ENCODE peak calls at places on chromosome 21, in nine cellular contexts. J is uterus, N is fibroblast of lung, M is heart left ventricle, C is epithelial cell of esophagus, X is esophagus squamous epithelium, S is SK-N-SH, G is suprapubic skin, A is GM06990. H is an unnamed sample.

GRCh38 chr21:35138665-35139381 is 89.7 kb upstream of the RUNX1 start:
- DNase-seq in C (peak; percentile 93), M (no peak), J (no peak), S (no peak), N (peak; percentile 100), A (peak; percentile 22), G (no peak), X (no peak), H (no peak)

GRCh38 chr21:43739648-43740435 is 20.9 kb downstream of the PDXK start:
- DNase-seq in M (no peak), G (no peak), J (no peak), C (no peak), A (no peak), N (no peak), S (peak; percentile 53), X (no peak), H (no peak)

GRCh38 chr21:34112316-34113033 is 39.1 kb downstream of the MRPS6 start:
- DNase-seq in S (no peak), M (no peak), J (no peak), A (no peak), N (peak; percentile 55), C (no peak), X (no peak), G (no peak), H (no peak)

GRCh38 chr21:15445327-15445726 is 284.5 kb upstream of the USP25 start:
- DNase-seq in M (no peak), X (no peak), S (no peak), G (no peak), N (no peak), J (no peak), A (no peak), C (no peak), H (no peak)

GRCh38 chr21:46622226-46622625 is 13.2 kb upstream of the PRMT2 start:
- DNase-seq in X (no peak), J (no peak), S (no peak), N (no peak), A (no peak), C (no peak), G (peak; percentile 62), M (peak; percentile 46), H (no peak)

GRCh38 chr21:45539796-45540600 is 2.2 kb downstream of the SLC19A1 start:
- DNase-seq in A (peak; percentile 1), N (no peak), G (peak; percentile 48), S (no peak), J (no peak), M (peak; percentile 26), C (no peak), X (no peak), H (peak; percentile 18)

GRCh38 chr21:33587792-33588484 is 546 bp downstream of the DONSON start:
- DNase-seq in G (peak; percentile 74), N (peak; percentile 26), M (peak; percentile 48), C (peak; percentile 29), S (no peak), A (peak; percentile 63), J (peak; percentile 38), X (no peak), H (no peak)

GRCh38 chr21:17930102-17930501 is 110.9 kb upstream of the C21orf91 start:
- DNase-seq in C (no peak), S (no peak), A (no peak), J (no peak), X (no peak), G (no peak), N (no peak), M (no peak), H (no peak)

GRCh38 chr21:32172106-32172505 is 106.7 kb downstream of the MIS18A start:
- DNase-seq in A (no peak), G (no peak), J (no peak), C (no peak), S (no peak), M (no peak), X (no peak), N (no peak), H (no peak)

GRCh38 chr21:33843216-33843615 is 72.4 kb downstream of the ATP5PO start:
- DNase-seq in M (no peak), N (no peak), C (no peak), G (no peak), X (no peak), J (no peak), S (no peak), A (no peak), H (no peak)

GRCh38 chr21:44527983-44528633 is 11.9 kb downstream of the KRTAP10-1 start:
- DNase-seq in M (peak; percentile 25), S (no peak), J (peak; percentile 1), A (no peak), X (no peak), C (no peak), N (no peak), G (peak; percentile 35), H (peak; percentile 5)

GRCh38 chr21:23811802-23812201 is 1795.5 kb downstream of the MRPL39 start:
- DNase-seq in J (no peak), G (no peak), C (no peak), S (no peak), N (no peak), M (no peak), A (no peak), X (no peak), H (no peak)

GRCh38 chr21:15291621-15292266 is 226.9 kb upstream of the NRIP1 start:
- DNase-seq in M (no peak), G (no peak), X (no peak), N (no peak), J (no peak), S (no peak), C (peak; percentile 82), A (no peak), H (no peak)

GRCh38 chr21:18951291-18952038 is 547.9 kb upstream of the TMPRSS15 start:
- DNase-seq in A (no peak), N (no peak), M (no peak), C (no peak), G (no peak), J (no peak), S (peak; percentile 8), X (no peak), H (peak; percentile 29)

GRCh38 chr21:32411366-32412161 is 942 bp upstream of the EVA1C start:
- DNase-seq in J (peak; percentile 95), A (no peak), N (peak; percentile 68), S (peak; percentile 60), C (peak; percentile 56), X (peak; percentile 10), G (peak; percentile 96), M (peak; percentile 96), H (peak; percentile 51)

GRCh38 chr21:25607812-25608737 is 794 bp upstream of the MRPL39 start:
- DNase-seq in N (peak; percentile 76), A (peak; percentile 66), S (peak; percentile 78), X (peak; percentile 30), G (peak; percentile 86), M (peak; percentile 82), J (peak; percentile 81), C (peak; percentile 86), H (peak; percentile 84)
- TF ChIP-seq CTCF in N (peak; percentile 83), A (peak; percentile 88), S (peak; percentile 95), X (peak; percentile 94), G (peak; percentile 85), M (peak; percentile 96), J (peak; percentile 88), C (peak; percentile 94), H (peak; percentile 85)

GRCh38 chr21:39669485-39669884 is 56.7 kb downstream of the B3GALT5 start:
- DNase-seq in J (no peak), G (no peak), A (no peak), N (no peak), X (no peak), C (no peak), M (no peak), S (no peak), H (no peak)
- TF ChIP-seq CTCF in J (no peak), G (no peak), A (no peak), N (no peak), X (no peak), C (no peak), M (no peak), S (no peak), H (no peak)

GRCh38 chr21:36664678-36665022 is 34.3 kb upstream of the SIM2 start:
- DNase-seq in C (no peak), G (no peak), S (no peak), J (no peak), X (no peak), A (no peak), N (no peak), M (no peak), H (no peak)

GRCh38 chr21:36657999-36658398 is 40.9 kb upstream of the SIM2 start:
- DNase-seq in C (no peak), J (no peak), N (no peak), S (no peak), X (no peak), G (no peak), A (no peak), M (no peak), H (no peak)

GRCh38 chr21:36663033-36663855 is 35.7 kb upstream of the SIM2 start:
- DNase-seq in N (no peak), X (no peak), A (no peak), J (no peak), S (no peak), M (no peak), C (peak; percentile 71), G (no peak), H (no peak)

GRCh38 chr21:36658926-36659325 is 40.0 kb upstream of the SIM2 start:
- DNase-seq in N (no peak), J (no peak), A (no peak), X (no peak), S (no peak), M (no peak), C (peak; percentile 35), G (no peak), H (no peak)

GRCh38 chr21:36661511-36662309 is 37.2 kb upstream of the SIM2 start:
- DNase-seq in J (no peak), N (peak; percentile 19), A (no peak), G (no peak), M (peak; percentile 36), S (peak; percentile 43), C (peak; percentile 37), X (no peak), H (peak; percentile 29)
- TF ChIP-seq CTCF in J (no peak), N (peak; percentile 73), A (peak; percentile 17), G (no peak), M (peak; percentile 24), S (peak; percentile 49), C (peak; percentile 37), X (peak; percentile 22), H (no peak)

GRCh38 chr21:38714998-38715397 is 90.7 kb upstream of the ETS2 start:
- DNase-seq in A (no peak), C (peak; percentile 91), X (no peak), M (no peak), J (no peak), S (no peak), G (no peak), N (peak; percentile 10), H (no peak)

GRCh38 chr21:38716088-38716487 is 89.6 kb upstream of the ETS2 start:
- DNase-seq in S (no peak), C (no peak), M (no peak), A (no peak), N (no peak), J (no peak), X (no peak), G (no peak), H (no peak)

GRCh38 chr21:38716942-38717341 is 88.8 kb upstream of the ETS2 start:
- DNase-seq in S (no peak), A (no peak), X (no peak), G (no peak), J (no peak), N (peak; percentile 48), C (peak; percentile 46), M (no peak), H (no peak)

DNA sequence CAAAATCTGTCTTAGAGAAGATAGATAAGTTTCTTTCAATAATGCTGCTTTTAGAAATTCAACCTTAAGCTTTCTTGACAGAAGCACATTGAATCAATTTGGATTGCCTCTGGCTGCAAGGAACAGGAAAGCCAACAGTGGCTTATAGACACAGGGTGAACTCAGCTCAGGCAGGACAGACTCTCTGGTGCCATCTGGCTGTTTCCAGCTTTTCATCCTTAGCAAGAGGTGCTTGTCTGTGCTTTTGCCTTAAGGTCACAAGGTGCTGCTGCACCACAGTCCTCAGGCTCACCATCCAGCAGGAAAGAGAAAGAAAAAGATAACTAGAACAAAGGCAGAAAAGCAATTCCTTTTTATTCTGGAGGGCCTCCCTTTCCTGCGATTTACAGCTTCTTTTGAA is 93.7 kb upstream of the ETS2 start:
- DNase-seq in X (no peak), S (peak; percentile 36), G (no peak), C (peak; percentile 72), M (peak; percentile 40), A (no peak), N (peak; percentile 36), J (no peak), H (peak; percentile 24)
- TF ChIP-seq CTCF in X (peak; percentile 64), S (peak; percentile 50), G (no peak), C (peak; percentile 75), M (peak; percentile 19), A (no peak), N (peak; percentile 55), J (peak; percentile 47), H (no peak)